ENCODE peak calls at places on chromosome 1, in six cellular contexts. R, B, O, G, A and Q are unnamed samples.

GRCh38 chr1:99438656-99439055 is 174.4 kb downstream of the PLPPR4 start:
- DNase-seq in B (no peak), G (no peak), R (peak; percentile 69), A (peak; percentile 9), O (no peak), Q (no peak)

GRCh38 chr1:40535732-40536131 is 4.3 kb downstream of the ZNF684 start:
- DNase-seq in R (no peak), O (no peak), G (no peak), B (no peak), A (no peak), Q (no peak)

GRCh38 chr1:3906672-3907020 is 6.6 kb upstream of the C1orf174 start:
- DNase-seq in O (no peak), B (no peak), R (no peak), A (no peak), G (no peak), Q (no peak)

GRCh38 chr1:200474633-200475032 is 64.8 kb upstream of the ZNF281 start:
- DNase-seq in G (no peak), O (no peak), R (no peak), B (no peak), A (peak; percentile 29), Q (no peak)

GRCh38 chr1:24384251-24385090 is 29.1 kb downstream of the STPG1 start:
- DNase-seq in O (no peak), B (no peak), A (peak; percentile 86), G (peak; percentile 90), R (peak; percentile 49), Q (no peak)

GRCh38 chr1:218891577-218891976 is 282.1 kb upstream of the LYPLAL1 start:
- DNase-seq in O (no peak), A (no peak), G (no peak), B (no peak), R (no peak), Q (no peak)

GRCh38 chr1:27525296-27526271 is 35.6 kb upstream of the WASF2 start:
- DNase-seq in A (peak; percentile 58), O (peak; percentile 90), G (no peak), B (peak; percentile 72), R (no peak), Q (no peak)

GRCh38 chr1:181655756-181656155 is 172.4 kb downstream of the CACNA1E start:
- DNase-seq in B (no peak), R (no peak), A (peak; percentile 50), G (no peak), O (no peak), Q (no peak)

GRCh38 chr1:31672988-31673387 is 28.3 kb upstream of the PEF1 start:
- DNase-seq in O (peak; percentile 20), A (no peak), G (no peak), R (no peak), B (no peak), Q (no peak)

GRCh38 chr1:64938991-64939390 is 27.4 kb downstream of the JAK1 start:
- DNase-seq in A (no peak), O (no peak), R (no peak), B (no peak), G (no peak), Q (no peak)

GRCh38 chr1:60564856-60565445 is 491.4 kb upstream of the C1orf87 start:
- DNase-seq in O (no peak), B (no peak), G (no peak), R (no peak), A (no peak), Q (no peak)

GRCh38 chr1:201198598-201198997 is 8.0 kb downstream of the IGFN1 start:
- DNase-seq in R (no peak), O (no peak), B (no peak), G (no peak), A (no peak), Q (no peak)

GRCh38 chr1:89611721-89612120 is 21.2 kb upstream of the LRRC8C start:
- DNase-seq in O (no peak), G (no peak), B (no peak), A (no peak), R (no peak), Q (no peak)

GRCh38 chr1:32291145-32291707 is 657 bp upstream of the HDAC1 start:
- DNase-seq in B (no peak), R (peak; percentile 81), G (no peak), O (no peak), A (peak; percentile 72), Q (peak; percentile 18)

GRCh38 chr1:6208723-6209660 is 3.1 kb downstream of the RNF207 start:
- DNase-seq in B (peak; percentile 82), G (no peak), A (peak; percentile 83), R (no peak), O (peak; percentile 61), Q (no peak)

GRCh38 chr1:21277178-21277577 is 13.1 kb downstream of the ECE1 start:
- DNase-seq in O (no peak), A (no peak), R (no peak), B (peak; percentile 32), G (no peak), Q (no peak)

GRCh38 chr1:117447661-117448060 is 80.4 kb downstream of the MAN1A2 start:
- DNase-seq in B (no peak), A (peak; percentile 43), G (no peak), O (no peak), R (no peak), Q (no peak)

GRCh38 chr1:186502087-186502486 is 41.2 kb upstream of the PDC start:
- DNase-seq in G (no peak), R (no peak), A (peak; percentile 28), O (no peak), B (no peak), Q (no peak)

GRCh38 chr1:173864179-173864867 is 3.5 kb downstream of the GAS5 start:
- DNase-seq in G (no peak), B (no peak), A (peak; percentile 57), O (no peak), R (no peak), Q (no peak)

GRCh38 chr1:173862769-173863223 is 5.0 kb downstream of the GAS5 start:
- DNase-seq in B (no peak), O (peak; percentile 58), R (no peak), G (peak; percentile 49), A (peak; percentile 12), Q (no peak)

GRCh38 chr1:173865468-173866164 is 2.2 kb downstream of the GAS5 start:
- DNase-seq in R (no peak), B (no peak), A (peak; percentile 24), O (no peak), G (no peak), Q (no peak)

GRCh38 chr1:173861731-173862145 is 6.1 kb downstream of the GAS5 start:
- DNase-seq in G (no peak), R (no peak), O (peak; percentile 36), A (no peak), B (no peak), Q (peak; percentile 56)

GRCh38 chr1:173863224-173864151 is 4.3 kb downstream of the GAS5 start:
- DNase-seq in B (no peak), G (no peak), O (no peak), A (no peak), R (no peak), Q (no peak)
- H3F3A ChIP-seq in B (peaks cover 81% of the 10 kb centered on the region), G (peaks cover 77% of the 10 kb centered on the region), O (peaks cover 64% of the 10 kb centered on the region), A (peaks cover 77% of the 10 kb centered on the region), R (peaks cover 35% of the 10 kb centered on the region), Q (peaks cover 82% of the 10 kb centered on the region)

DNA sequence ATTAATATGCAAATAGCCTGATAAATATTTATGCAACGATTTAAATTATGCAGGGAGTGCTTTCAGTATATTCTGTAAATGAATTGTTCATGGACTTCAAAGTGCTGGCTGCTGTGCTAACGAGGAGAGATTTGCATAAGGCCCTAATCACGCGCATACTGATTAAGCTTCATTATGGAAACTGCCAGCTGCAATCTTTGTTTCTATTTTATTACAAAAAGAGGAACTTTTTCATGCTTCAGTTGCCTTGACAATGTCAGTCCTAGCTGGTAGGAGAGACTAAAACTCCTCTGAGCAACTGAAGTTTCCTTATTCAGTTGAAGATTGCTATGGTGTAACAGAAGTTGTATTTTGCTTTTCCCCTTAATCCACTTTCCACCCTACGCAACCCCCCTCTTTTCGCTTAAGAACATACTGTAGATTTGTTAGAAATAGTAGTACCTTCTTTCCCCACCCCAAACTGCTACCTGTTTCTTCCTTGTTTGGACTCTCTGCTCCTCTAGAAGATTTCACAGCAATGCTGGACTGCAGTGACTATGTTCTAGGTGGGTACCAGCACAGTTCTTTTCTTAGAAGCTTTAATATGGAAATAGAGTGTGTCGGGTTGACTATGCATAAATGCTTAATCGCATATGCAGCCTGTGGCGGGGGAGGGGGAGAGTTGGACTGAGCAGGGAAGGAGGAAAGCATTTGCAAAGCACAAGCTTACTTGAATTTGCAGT is 108.2 kb downstream of the POU2F1 start:
- DNase-seq in B (peak; percentile 51), A (no peak), O (peak; percentile 56), G (peak; percentile 81), R (no peak), Q (no peak)
- H3F3A ChIP-seq in B (peaks cover 48% of the 10 kb centered on the region), A (no peaks in the 10 kb centered on the region), O (no peaks in the 10 kb centered on the region), G (peaks cover 40% of the 10 kb centered on the region), R (no peaks in the 10 kb centered on the region), Q (no peaks in the 10 kb centered on the region)

GRCh38 chr1:178607718-178608408 is 95.0 kb downstream of the TEX35 start:
- DNase-seq in B (no peak), O (no peak), A (peak; percentile 12), G (peak; percentile 20), R (no peak), Q (no peak)
- H3F3A ChIP-seq in B (peaks cover 6% of the 10 kb centered on the region), O (no peaks in the 10 kb centered on the region), A (peaks cover 53% of the 10 kb centered on the region), G (peaks cover 17% of the 10 kb centered on the region), R (peaks cover 13% of the 10 kb centered on the region), Q (peaks cover 42% of the 10 kb centered on the region)

DNA sequence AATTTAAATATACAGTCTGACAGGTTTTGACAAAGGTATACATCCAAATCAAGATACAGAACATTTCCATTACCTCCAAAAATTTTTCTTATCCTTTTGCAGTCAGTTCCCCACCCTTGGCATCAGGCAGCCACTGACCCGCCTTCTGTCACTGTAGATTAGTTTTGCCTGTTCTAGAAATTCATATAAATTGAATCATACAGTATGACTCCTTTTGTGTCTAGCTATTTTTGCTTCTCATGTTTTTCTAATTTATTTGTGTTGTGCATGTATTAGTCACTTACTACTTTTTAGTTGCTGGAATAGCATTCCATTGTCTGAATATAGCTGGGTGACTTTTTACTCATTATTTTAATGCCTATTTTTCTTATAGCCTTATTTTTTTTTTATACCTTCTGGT is 3.8 kb downstream of the UTP25 start:
- DNase-seq in R (peak; percentile 62), O (no peak), A (peak; percentile 85), G (no peak), B (no peak), Q (no peak)
- H3F3A ChIP-seq in R (no peaks in the 10 kb centered on the region), O (no peaks in the 10 kb centered on the region), A (peaks cover 62% of the 10 kb centered on the region), G (peaks cover 4% of the 10 kb centered on the region), B (peaks cover 4% of the 10 kb centered on the region), Q (peaks cover 7% of the 10 kb centered on the region)

GRCh38 chr1:75787524-75787923 is 1.5 kb downstream of the RABGGTB start:
- DNase-seq in R (no peak), O (no peak), A (peak; percentile 17), B (no peak), G (no peak), Q (no peak)
- H3F3A ChIP-seq in R (peaks cover 13% of the 10 kb centered on the region), O (peaks cover 24% of the 10 kb centered on the region), A (peaks cover 63% of the 10 kb centered on the region), B (peaks cover 28% of the 10 kb centered on the region), G (peaks cover 64% of the 10 kb centered on the region), Q (peaks cover 55% of the 10 kb centered on the region)

GRCh38 chr1:206709322-206709721 is 24.6 kb downstream of the MAPKAPK2 start:
- DNase-seq in O (no peak), B (no peak), A (no peak), R (peak; percentile 39), G (no peak), Q (no peak)
- H3F3A ChIP-seq in O (no peaks in the 10 kb centered on the region), B (peaks cover 21% of the 10 kb centered on the region), A (peaks cover 61% of the 10 kb centered on the region), R (peaks cover 8% of the 10 kb centered on the region), G (peaks cover 14% of the 10 kb centered on the region), Q (peaks cover 37% of the 10 kb centered on the region)

DNA sequence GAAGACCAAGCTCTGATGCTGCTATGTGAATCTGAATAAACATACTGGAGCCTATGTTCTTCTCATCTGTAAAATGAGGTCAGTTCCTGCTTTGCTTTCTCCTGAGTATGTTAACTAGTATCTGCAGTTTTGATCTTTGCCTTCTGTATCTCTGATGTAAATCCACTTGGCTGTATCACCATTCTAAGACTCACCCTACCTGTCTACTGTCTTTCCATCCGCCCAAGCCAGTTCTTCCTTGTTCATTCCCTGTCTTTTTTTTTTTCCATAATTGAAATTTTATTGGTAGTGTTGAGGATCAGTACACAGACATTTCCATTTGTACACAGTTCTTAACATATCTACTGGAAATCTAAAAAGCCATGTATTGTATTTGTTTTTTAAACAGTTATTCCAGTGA is 31.3 kb downstream of the MAST2 start:
- DNase-seq in G (no peak), B (no peak), R (no peak), O (no peak), A (no peak), Q (no peak)
- H3F3A ChIP-seq in G (no peaks in the 10 kb centered on the region), B (no peaks in the 10 kb centered on the region), R (no peaks in the 10 kb centered on the region), O (no peaks in the 10 kb centered on the region), A (no peaks in the 10 kb centered on the region), Q (no peaks in the 10 kb centered on the region)